ENCODE peak calls at places on chromosomes 6 and 20, in four cellular contexts. One of them, this sample, is unnamed.

GRCh38 chr20:57529810-57530209 is 4.9 kb upstream of the CTCFL start:
- DNase-seq in Panc1: no peak
- DNase-seq in choroid plexus epithelial cell: no peak
- DNase-seq in endodermal cell: no peak
- DNase-seq in this sample: no peak

GRCh38 chr20:10448270-10449156 is 13.4 kb downstream of the SLX4IP start:
- DNase-seq in Panc1: no peak
- DNase-seq in choroid plexus epithelial cell: peak
- DNase-seq in endodermal cell: peak
- DNase-seq in this sample: no peak

GRCh38 chr6:151948007-151948745 is 140.7 kb downstream of the ESR1 start:
- DNase-seq in Panc1: no peak
- DNase-seq in choroid plexus epithelial cell: no peak
- DNase-seq in endodermal cell: no peak
- DNase-seq in this sample: no peak

GRCh38 chr20:47681977-47682812 is 103.1 kb downstream of the SULF2 start:
- DNase-seq in Panc1: no peak
- DNase-seq in choroid plexus epithelial cell: peak
- DNase-seq in endodermal cell: no peak
- DNase-seq in this sample: no peak

GRCh38 chr6:140281236-140281635 is 906.8 kb upstream of the CITED2 start:
- DNase-seq in Panc1: no peak
- DNase-seq in choroid plexus epithelial cell: no peak
- DNase-seq in endodermal cell: no peak
- DNase-seq in this sample: no peak

GRCh38 chr6:31659649-31660223 is 842 bp downstream of the C6orf47 start:
- DNase-seq in Panc1: no peak
- DNase-seq in choroid plexus epithelial cell: peak
- DNase-seq in endodermal cell: peak
- DNase-seq in this sample: no peak

GRCh38 chr6:168133186-168133585 is 54.2 kb upstream of the FRMD1 start:
- DNase-seq in Panc1: no peak
- DNase-seq in choroid plexus epithelial cell: peak
- DNase-seq in endodermal cell: peak
- DNase-seq in this sample: no peak

GRCh38 chr20:34475979-34476736 is 40.1 kb upstream of the DYNLRB1 start:
- DNase-seq in Panc1: no peak
- DNase-seq in choroid plexus epithelial cell: peak
- DNase-seq in endodermal cell: peak
- DNase-seq in this sample: peak

GRCh38 chr6:22250486-22250885 is 46.4 kb downstream of the PRL start:
- DNase-seq in Panc1: no peak
- DNase-seq in choroid plexus epithelial cell: peak
- DNase-seq in endodermal cell: peak
- DNase-seq in this sample: no peak

GRCh38 chr20:54167909-54168872 is 5.6 kb downstream of the CYP24A1 start:
- DNase-seq in Panc1: no peak
- DNase-seq in choroid plexus epithelial cell: no peak
- DNase-seq in endodermal cell: no peak
- DNase-seq in this sample: no peak

GRCh38 chr6:168166627-168167026 is 87.6 kb upstream of the FRMD1 start:
- DNase-seq in Panc1: no peak
- DNase-seq in choroid plexus epithelial cell: no peak
- DNase-seq in endodermal cell: peak
- DNase-seq in this sample: no peak

GRCh38 chr20:2357114-2357513 is 23.6 kb upstream of the TGM6 start:
- DNase-seq in Panc1: no peak
- DNase-seq in choroid plexus epithelial cell: no peak
- DNase-seq in endodermal cell: no peak
- DNase-seq in this sample: no peak

This sample was measured in SJSA1.